ENCODE peak calls at places on chromosomes 5 and 9, in seven cellular contexts. O, W, V, P, A, D and E are unnamed samples. For H3K4me1, the result is how much of the 10 kb centered on the place peaks cover.

GRCh38 chr5:129511291-129511690 is 51.2 kb downstream of the ADAMTS19 start:
- DNase-seq in P (no peak), W (no peak), A (no peak), D (no peak), O (no peak), V (no peak), E (no peak)

GRCh38 chr9:99050924-99051323 is 54.0 kb upstream of the TGFBR1 start:
- DNase-seq in D (no peak), V (no peak), A (no peak), W (no peak), O (no peak), P (no peak), E (no peak)

GRCh38 chr5:124621279-124621678 is 125.2 kb downstream of the ZNF608 start:
- DNase-seq in D (no peak), P (no peak), W (no peak), V (no peak), A (no peak), O (no peak), E (no peak)

GRCh38 chr5:170226661-170227060 is 6.1 kb upstream of the C5orf58 start:
- DNase-seq in A (no peak), P (no peak), W (no peak), D (no peak), O (no peak), V (peak), E (no peak)

GRCh38 chr5:151258771-151259170 is 5.8 kb downstream of the GM2A start:
- DNase-seq in O (no peak), W (no peak), A (no peak), V (no peak), D (no peak), P (no peak), E (no peak)

GRCh38 chr9:129141066-129142041 is 30.1 kb downstream of the PTPA start:
- DNase-seq in W (peak), O (peak), A (peak), V (peak), P (peak), D (peak), E (peak)

GRCh38 chr5:57219386-57219785 is 45.5 kb downstream of the GPBP1 start:
- DNase-seq in A (no peak), O (no peak), W (no peak), D (no peak), V (no peak), P (no peak), E (no peak)

GRCh38 chr5:66818935-66819328 is 222.7 kb downstream of the MAST4 start:
- DNase-seq in D (no peak), O (peak), A (no peak), P (no peak), V (no peak), W (no peak), E (no peak)

GRCh38 chr9:123327697-123328100 is 28.3 kb upstream of the CRB2 start:
- DNase-seq in O (no peak), D (no peak), V (no peak), P (no peak), A (no peak), W (no peak), E (peak)

GRCh38 chr5:158947831-158948230 is 151.9 kb downstream of the EBF1 start:
- DNase-seq in O (no peak), A (no peak), D (no peak), P (peak), V (no peak), W (no peak), E (no peak)

GRCh38 chr5:158943057-158943456 is 156.7 kb downstream of the EBF1 start:
- DNase-seq in O (peak), D (no peak), A (no peak), V (no peak), W (peak), P (peak), E (no peak)

GRCh38 chr5:158942217-158942616 is 157.5 kb downstream of the EBF1 start:
- DNase-seq in O (no peak), P (peak), D (no peak), A (no peak), W (no peak), V (no peak), E (no peak)

GRCh38 chr5:158940977-158941376 is 158.7 kb downstream of the EBF1 start:
- DNase-seq in D (no peak), P (no peak), O (no peak), A (no peak), V (no peak), W (no peak), E (no peak)

DNA sequence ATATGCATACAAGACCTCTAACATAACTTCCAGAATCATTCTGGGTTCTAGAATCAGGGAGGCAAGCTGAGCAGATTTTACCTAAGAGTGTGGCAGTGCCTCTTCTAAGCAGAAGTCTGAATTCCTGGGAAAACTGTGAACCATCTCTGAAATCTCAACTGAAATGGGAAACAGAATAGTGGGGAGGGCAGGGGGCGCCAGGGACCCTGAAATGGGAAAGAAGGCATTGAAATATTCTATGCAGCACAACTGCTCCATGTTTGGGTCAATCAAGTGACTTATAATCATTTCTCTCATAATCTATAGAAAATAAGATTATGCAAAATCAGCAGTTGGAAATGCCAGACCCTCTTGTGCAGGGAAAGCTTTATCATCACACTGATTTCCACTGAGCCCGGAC is 156.1 kb downstream of the EBF1 start:
- DNase-seq in D (no peak), O (no peak), W (no peak), V (no peak), P (no peak), A (no peak), E (no peak)
- TF ChIP-seq CTCF in D (no peak), O (no peak), W (no peak), V (no peak), P (no peak), A (no peak), E (no peak)

DNA sequence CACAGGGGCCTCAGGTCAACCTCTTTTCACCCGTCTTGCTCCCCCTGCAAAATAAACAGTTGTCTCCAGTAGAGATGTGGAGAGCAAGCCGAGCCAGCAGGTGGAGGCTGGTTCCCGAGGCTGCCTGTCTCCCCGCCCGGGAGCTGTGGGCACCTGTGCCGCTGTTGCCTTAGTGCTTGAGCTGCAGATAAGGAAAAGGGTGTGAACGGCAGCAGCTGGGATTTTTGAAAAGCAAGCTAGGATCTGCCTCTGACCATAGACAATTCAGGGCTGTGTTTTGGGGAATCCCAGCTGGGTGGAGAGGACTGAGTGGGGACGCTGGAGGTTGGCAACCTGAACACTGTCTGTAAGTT is 9.4 kb downstream of the WNK2 start:
- DNase-seq in O (no peak), V (no peak), W (no peak), D (no peak), A (peak), P (no peak), E (peak)
- H3K4me1 ChIP-seq in O (half or more), V (under half), W (half or more), D (under half), A (under half), P (under half), E (half or more)

GRCh38 chr9:97923529-97924108 is 1.3 kb upstream of the TRMO start:
- DNase-seq in V (peak), D (peak), P (peak), O (peak), W (peak), A (peak), E (peak)
- H3K4me3 ChIP-seq in V (no peak), D (peak), P (peak), O (peak), W (peak), A (peak), E (no peak)

GRCh38 chr5:153775923-153776322 is 262.8 kb downstream of the FAM114A2 start:
- DNase-seq in W (no peak), V (no peak), O (no peak), A (no peak), P (no peak), D (no peak), E (no peak)

GRCh38 chr5:153781325-153781724 is 257.4 kb downstream of the FAM114A2 start:
- DNase-seq in W (no peak), O (no peak), D (no peak), P (no peak), V (no peak), A (no peak), E (no peak)

GRCh38 chr5:153780876-153781275 is 257.8 kb downstream of the FAM114A2 start:
- DNase-seq in D (no peak), W (no peak), V (no peak), A (no peak), P (no peak), O (no peak), E (no peak)

GRCh38 chr5:153779852-153780251 is 258.9 kb downstream of the FAM114A2 start:
- DNase-seq in P (no peak), O (no peak), V (no peak), W (no peak), D (no peak), A (no peak), E (no peak)

DNA sequence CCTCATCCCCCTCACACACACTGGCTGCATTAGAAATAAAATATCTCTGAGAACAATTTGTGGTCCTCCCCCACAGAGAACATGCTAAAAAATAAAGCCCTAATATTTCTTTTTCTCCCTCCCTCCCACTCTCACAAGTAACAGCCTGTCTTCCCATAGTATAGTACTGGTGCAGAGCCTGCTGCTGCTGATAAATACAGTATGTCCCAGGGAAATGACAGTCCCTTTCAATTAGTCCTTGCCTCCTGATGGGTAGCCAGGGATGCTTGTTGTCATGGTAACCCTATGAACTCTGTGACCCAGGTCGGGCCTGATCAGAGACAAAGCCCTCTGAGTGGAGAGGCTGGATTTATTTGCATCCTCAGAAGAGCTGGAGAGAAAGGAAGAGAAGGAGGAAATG is 261.0 kb downstream of the FAM114A2 start:
- DNase-seq in P (no peak), O (no peak), W (no peak), A (no peak), D (no peak), V (no peak), E (no peak)
- TF ChIP-seq CTCF in P (no peak), O (no peak), W (no peak), A (no peak), D (no peak), V (no peak), E (no peak)

GRCh38 chr5:141869514-141869913 is 8.7 kb downstream of the PCDH1 start:
- DNase-seq in P (no peak), W (peak), D (no peak), V (no peak), O (no peak), A (peak), E (no peak)
- H3K4me1 ChIP-seq in P (under half), W (half or more), D (under half), V (under half), O (half or more), A (under half), E (under half)

DNA sequence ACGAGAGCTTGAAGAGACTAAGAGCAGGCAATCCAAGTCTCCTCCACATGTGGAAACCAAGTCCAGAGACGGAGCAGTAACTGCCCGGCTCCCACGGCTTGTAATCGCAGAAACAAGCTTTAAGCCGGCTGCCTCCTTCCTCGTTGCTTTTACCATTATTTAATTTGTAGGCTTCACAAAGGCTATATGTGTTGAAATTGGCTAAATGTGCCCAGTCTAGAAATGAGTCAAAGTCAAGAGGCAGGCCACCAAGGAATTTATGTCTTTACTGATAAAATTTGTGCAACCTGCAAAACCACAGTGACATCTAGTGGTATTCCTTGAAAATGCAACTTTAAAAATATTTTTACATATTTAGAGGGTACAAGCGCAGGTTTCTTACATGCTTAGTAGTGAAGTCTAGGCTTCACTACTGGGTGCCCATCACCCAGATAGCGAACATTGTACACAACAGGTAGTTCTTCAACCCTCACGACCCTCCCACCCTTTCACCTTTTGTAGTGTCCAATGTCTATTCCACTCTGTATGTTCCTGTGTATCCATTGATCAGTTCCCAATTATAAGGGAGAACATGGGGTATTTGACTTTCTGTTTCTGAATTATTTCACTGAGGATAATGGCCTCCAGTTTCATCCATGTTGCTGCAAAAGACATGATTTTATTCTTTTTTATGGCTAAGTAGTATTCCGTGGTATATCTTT is 33.5 kb upstream of the EBF1 start:
- DNase-seq in P (peak), D (no peak), O (peak), A (no peak), V (peak), W (no peak), E (no peak)
- H3K4me3 ChIP-seq in P (no peak), D (no peak), O (peak), A (no peak), V (no peak), W (peak), E (no peak)

DNA sequence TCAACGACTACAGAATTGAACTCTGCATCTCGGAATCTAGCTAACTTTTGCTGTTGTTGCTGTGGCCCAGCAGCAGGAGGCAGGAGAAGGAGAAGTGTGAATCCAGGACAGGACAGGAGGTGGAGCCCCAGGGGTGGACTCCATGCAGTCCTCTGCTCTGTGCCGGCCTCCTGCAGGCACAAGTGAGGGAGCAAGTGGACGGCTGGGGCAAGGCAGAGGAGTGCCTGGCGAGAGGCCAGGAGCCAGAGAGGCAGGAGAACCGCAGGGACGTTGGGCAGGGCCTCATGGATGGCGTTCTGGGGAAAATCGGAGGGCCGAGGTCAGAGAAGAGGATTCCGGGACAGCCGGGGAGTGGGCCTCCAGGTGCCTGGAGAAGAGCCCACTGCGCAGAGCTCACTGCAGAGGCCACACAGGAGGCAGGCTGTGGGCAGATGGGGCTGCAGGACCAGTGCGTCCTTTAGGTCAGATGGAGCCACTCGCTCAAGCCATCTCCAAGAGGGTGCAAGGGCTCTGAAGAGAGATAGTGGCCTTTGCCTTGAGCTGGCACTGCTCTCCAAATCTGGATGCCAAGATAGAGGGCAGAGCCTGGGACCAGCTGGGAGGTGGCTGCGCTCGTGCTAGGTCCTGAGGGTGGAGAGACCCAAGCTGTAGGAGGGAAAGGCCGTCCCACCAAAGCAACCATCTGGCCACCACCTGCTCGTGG is 214.0 kb downstream of the FANCC start:
- DNase-seq in V (no peak), W (peak), P (no peak), A (no peak), O (no peak), D (peak), E (no peak)
- TF ChIP-seq CTCF in V (no peak), W (no peak), P (no peak), A (no peak), O (no peak), D (no peak), E (no peak)

GRCh38 chr9:6412572-6413364 is at the start of gene UHRF2:
- DNase-seq in V (peak), D (peak), W (peak), O (peak), A (peak), P (peak), E (peak)

GRCh38 chr9:6414291-6414690 is 1.3 kb downstream of the UHRF2 start:
- DNase-seq in V (no peak), A (no peak), D (no peak), P (peak), O (no peak), W (no peak), E (no peak)

GRCh38 chr9:6410653-6411052 is 2.3 kb upstream of the UHRF2 start:
- DNase-seq in W (no peak), A (no peak), V (no peak), D (no peak), O (no peak), P (no peak), E (no peak)

GRCh38 chr9:6415266-6415665 is 2.3 kb downstream of the UHRF2 start:
- DNase-seq in V (no peak), W (no peak), D (no peak), P (no peak), A (no peak), O (no peak), E (no peak)

GRCh38 chr9:6413365-6414263 is 615 bp downstream of the UHRF2 start:
- DNase-seq in V (no peak), D (peak), A (peak), W (no peak), P (no peak), O (peak), E (peak)
- H3K4me1 ChIP-seq in V (under half), D (under half), A (half or more), W (half or more), P (under half), O (under half), E (under half)

GRCh38 chr5:82991678-82992323 is 85.4 kb downstream of the TMEM167A start:
- DNase-seq in D (no peak), O (no peak), V (no peak), P (peak), W (no peak), A (no peak), E (no peak)
- H3K4me3 ChIP-seq in D (no peak), O (no peak), V (no peak), P (no peak), W (no peak), A (no peak), E (no peak)

GRCh38 chr5:20972419-20972925 is 984.5 kb upstream of the CDH18 start:
- DNase-seq in P (peak), A (no peak), W (peak), V (peak), O (peak), D (peak), E (peak)
- TF ChIP-seq CTCF in P (no peak), A (no peak), W (no peak), V (no peak), O (peak), D (no peak), E (no peak)